ENCODE peak calls at places on chromosome 20, in seven cellular contexts. L is IMR-90, V is A549, D is transverse colon, F is body of pancreas, A is spleen, G is endothelial cell of umbilical vein. K is an unnamed sample. For H3K4me1, the result is how much of the 10 kb centered on the place peaks cover.

GRCh38 chr20:36036688-36037087 is 68.3 kb downstream of the CNBD2 start:
- DNase-seq in L (no peak), V (no peak), D (no peak), F (no peak), A (no peak), G (no peak), K (no peak)

GRCh38 chr20:20037960-20038359 is 14.3 kb downstream of the CRNKL1 start:
- DNase-seq in L (peak), V (no peak), D (no peak), F (no peak), A (no peak), G (peak), K (no peak)

GRCh38 chr20:4195499-4195898 is 180.1 kb upstream of the RNF24 start:
- DNase-seq in L (peak), V (peak), D (no peak), F (peak), A (peak), G (peak), K (no peak)

GRCh38 chr20:13816757-13817156 is 31.9 kb downstream of the NDUFAF5 start:
- DNase-seq in L (no peak), V (no peak), D (no peak), F (no peak), A (no peak), G (no peak), K (no peak)

GRCh38 chr20:46151936-46152335 is 33.8 kb downstream of the CD40 start:
- DNase-seq in L (no peak), V (peak), D (no peak), F (peak), A (peak), G (no peak), K (no peak)

GRCh38 chr20:41446471-41446870 is 79.9 kb upstream of the EMILIN3 start:
- DNase-seq in L (no peak), V (no peak), D (no peak), F (no peak), A (no peak), G (no peak), K (no peak)

GRCh38 chr20:41175727-41176330 is 38.5 kb downstream of the PLCG1 start:
- DNase-seq in L (no peak), V (no peak), D (no peak), F (no peak), A (no peak), G (no peak), K (no peak)

GRCh38 chr20:5971203-5971602 is 20.8 kb downstream of the MCM8 start:
- DNase-seq in L (no peak), V (no peak), D (no peak), F (no peak), A (no peak), G (no peak), K (no peak)

GRCh38 chr20:8721098-8721497 is 347.8 kb upstream of the PLCB4 start:
- DNase-seq in L (peak), V (peak), D (no peak), F (peak), A (no peak), G (peak), K (peak)

GRCh38 chr20:9066196-9066595 is 2.7 kb upstream of the PLCB4 start:
- DNase-seq in L (no peak), V (no peak), D (no peak), F (no peak), A (no peak), G (no peak), K (no peak)

GRCh38 chr20:63939061-63939935 is 16.9 kb downstream of the UCKL1 start:
- DNase-seq in L (no peak), V (no peak), D (no peak), F (no peak), A (peak), G (no peak), K (no peak)

GRCh38 chr20:17648306-17648646 is 33.8 kb downstream of the RRBP1 start:
- DNase-seq in L (no peak), V (no peak), D (no peak), F (peak), A (peak), G (no peak), K (no peak)

GRCh38 chr20:54431545-54431944 is 43.8 kb upstream of the DOK5 start:
- DNase-seq in L (no peak), V (no peak), D (no peak), F (peak), A (no peak), G (no peak), K (no peak)

GRCh38 chr20:58287638-58288037 is 21.9 kb upstream of the RAB22A start:
- DNase-seq in L (no peak), V (no peak), D (no peak), F (no peak), A (no peak), G (peak), K (no peak)

GRCh38 chr20:61932711-61933480 is 132.8 kb downstream of the TAF4 start:
- DNase-seq in L (no peak), V (no peak), D (no peak), F (no peak), A (peak), G (no peak), K (no peak)

GRCh38 chr20:3813758-3814581 is 6.4 kb upstream of the AP5S1 start:
- DNase-seq in L (no peak), V (no peak), D (no peak), F (peak), A (no peak), G (no peak), K (no peak)

GRCh38 chr20:7113577-7114466 is 346.3 kb downstream of the BMP2 start:
- DNase-seq in L (peak), V (peak), D (no peak), F (peak), A (no peak), G (peak), K (no peak)

GRCh38 chr20:51800769-51801219 is 1.5 kb downstream of the SALL4 start:
- DNase-seq in L (no peak), V (peak), D (no peak), F (peak), A (no peak), G (peak), K (peak)

GRCh38 chr20:10877345-10877744 is 203.5 kb upstream of the JAG1 start:
- DNase-seq in L (no peak), V (no peak), D (peak), F (peak), A (no peak), G (no peak), K (no peak)

GRCh38 chr20:45944965-45945677 is 10.6 kb downstream of the PCIF1 start:
- DNase-seq in L (no peak), V (no peak), D (no peak), F (peak), A (no peak), G (no peak), K (no peak)

GRCh38 chr20:34703573-34704176 is 469 bp upstream of the TP53INP2 start:
- DNase-seq in L (peak), V (no peak), D (peak), F (peak), A (no peak), G (peak), K (peak)

GRCh38 chr20:7090753-7091310 is 323.3 kb downstream of the BMP2 start:
- DNase-seq in L (no peak), V (no peak), D (peak), F (no peak), A (no peak), G (no peak), K (no peak)

GRCh38 chr20:51966296-51966971 is 164.1 kb upstream of the SALL4 start:
- DNase-seq in L (peak), V (peak), D (peak), F (peak), A (no peak), G (peak), K (peak)

GRCh38 chr20:46963758-46964181 is 69.1 kb downstream of the EYA2 start:
- DNase-seq in L (peak), V (no peak), D (no peak), F (no peak), A (peak), G (no peak), K (peak)

GRCh38 chr20:16143596-16143995 is 429.7 kb downstream of the KIF16B start:
- DNase-seq in L (no peak), V (no peak), D (no peak), F (no peak), A (no peak), G (no peak), K (no peak)

GRCh38 chr20:57884956-57885355 is 175.1 kb upstream of the PMEPA1 start:
- DNase-seq in L (no peak), V (no peak), D (peak), F (no peak), A (no peak), G (no peak), K (no peak)

GRCh38 chr20:45983279-45983743 is 11.3 kb upstream of the ZNF335 start:
- DNase-seq in L (no peak), V (no peak), D (no peak), F (no peak), A (no peak), G (no peak), K (no peak)

GRCh38 chr20:60297649-60298048 is 339.4 kb downstream of the CDH26 start:
- DNase-seq in L (no peak), V (no peak), D (no peak), F (no peak), A (no peak), G (no peak), K (peak)

GRCh38 chr20:16040742-16041141 is 532.5 kb downstream of the KIF16B start:
- DNase-seq in L (no peak), V (no peak), D (no peak), F (no peak), A (no peak), G (no peak), K (no peak)

GRCh38 chr20:48789185-48789668 is 38.6 kb downstream of the PREX1 start:
- DNase-seq in L (no peak), V (no peak), D (no peak), F (peak), A (peak), G (no peak), K (no peak)

DNA sequence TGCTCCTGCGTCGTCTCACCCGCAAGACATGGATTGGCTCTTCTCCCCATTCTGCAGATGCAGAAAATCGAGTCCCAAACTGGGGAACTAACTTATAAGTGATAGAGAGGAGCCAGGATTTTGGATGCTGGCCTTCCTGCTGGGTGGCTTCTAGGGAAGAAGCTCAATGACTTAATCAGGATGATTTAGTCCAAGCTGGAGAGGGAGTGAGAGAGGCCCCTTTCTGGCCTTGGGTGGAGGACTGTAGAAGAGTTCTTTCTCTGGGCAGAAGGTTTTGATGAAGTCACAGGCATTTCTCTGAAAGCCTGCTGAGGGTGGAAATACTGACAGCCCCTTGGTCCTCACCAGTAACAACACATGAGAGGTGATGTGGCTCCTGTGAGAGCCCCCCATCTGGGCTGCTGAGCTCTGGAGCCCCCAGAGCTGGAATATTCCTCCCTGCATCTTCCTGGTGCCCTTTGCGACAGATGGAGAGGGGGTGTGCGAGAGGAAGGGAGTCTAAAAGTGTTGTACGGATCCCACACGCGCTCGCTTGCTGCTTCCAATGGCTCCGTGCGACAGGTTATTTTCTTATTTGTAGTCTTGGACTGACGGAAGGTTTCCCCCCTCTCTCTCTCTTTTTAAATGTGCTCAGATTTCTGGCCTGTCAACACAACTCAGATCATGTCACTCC is 3.4 kb downstream of the SIRPA start:
- DNase-seq in L (no peak), V (no peak), D (no peak), F (no peak), A (no peak), G (no peak), K (no peak)
- H3K4me1 ChIP-seq in L (under half), V (under half), D (under half), F (under half), A (half or more), G (under half), K (under half)

GRCh38 chr20:44584103-44584690 is 1.8 kb downstream of the PKIG start:
- DNase-seq in L (no peak), V (no peak), D (no peak), F (no peak), A (no peak), G (no peak), K (no peak)

GRCh38 chr20:44586986-44587980 is 4.9 kb downstream of the PKIG start:
- DNase-seq in L (peak), V (no peak), D (no peak), F (no peak), A (no peak), G (peak), K (no peak)

GRCh38 chr20:44589522-44589921 is 7.1 kb downstream of the PKIG start:
- DNase-seq in L (no peak), V (no peak), D (no peak), F (no peak), A (no peak), G (peak), K (no peak)

GRCh38 chr20:44585042-44585968 is 2.9 kb downstream of the PKIG start:
- DNase-seq in L (no peak), V (no peak), D (no peak), F (no peak), A (no peak), G (no peak), K (no peak)

GRCh38 chr20:44586289-44586911 is 4.0 kb downstream of the PKIG start:
- DNase-seq in L (no peak), V (no peak), D (peak), F (no peak), A (peak), G (peak), K (no peak)
- TF ChIP-seq POLR2A in L (no peak), V (no peak), D (no peak), F (no peak), A (no peak), G (no peak), K (no peak)

DNA sequence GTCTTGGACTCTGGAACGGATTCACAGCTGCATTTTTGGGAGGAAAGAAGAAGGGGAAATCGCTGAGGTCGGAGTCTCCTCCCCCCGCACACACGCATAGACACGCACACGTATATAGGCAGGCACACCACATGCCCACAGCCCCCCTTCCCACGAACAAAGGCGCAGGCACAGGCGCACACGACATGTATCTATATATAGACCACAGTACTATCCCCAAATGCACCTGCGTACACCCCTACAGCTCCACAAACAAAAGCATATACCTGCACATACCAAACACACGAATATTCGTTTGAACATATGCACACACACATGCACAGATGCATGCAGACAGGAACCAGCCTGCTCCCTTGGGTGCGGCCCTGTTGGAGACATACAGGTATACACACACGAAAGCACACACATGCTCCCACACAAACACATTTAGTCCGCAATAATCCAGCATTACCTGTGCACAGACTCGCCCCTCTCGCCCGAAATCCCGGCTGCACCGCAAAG is 1.2 kb downstream of the SLC32A1 start:
- DNase-seq in L (no peak), V (no peak), D (no peak), F (no peak), A (no peak), G (no peak), K (no peak)
- H3K4me1 ChIP-seq in L (under half), V (under half), D (under half), F (under half), A (half or more), G (under half), K (under half)

GRCh38 chr20:62935968-62936585 is 1.9 kb upstream of the GID8 start:
- DNase-seq in L (no peak), V (no peak), D (no peak), F (no peak), A (peak), G (no peak), K (no peak)

GRCh38 chr20:62936996-62937352 is 973 bp upstream of the GID8 start:
- DNase-seq in L (peak), V (peak), D (no peak), F (peak), A (no peak), G (peak), K (no peak)

GRCh38 chr20:62940875-62941274 is 2.9 kb downstream of the GID8 start:
- DNase-seq in L (no peak), V (no peak), D (no peak), F (no peak), A (peak), G (no peak), K (no peak)

GRCh38 chr20:62937353-62938104 is 418 bp upstream of the GID8 start:
- DNase-seq in L (peak), V (peak), D (peak), F (peak), A (peak), G (peak), K (peak)

GRCh38 chr20:62938105-62938888 is at the start of gene GID8:
- DNase-seq in L (peak), V (peak), D (peak), F (peak), A (peak), G (peak), K (peak)
- TF ChIP-seq POLR2A in L (no peak), V (no peak), D (no peak), F (no peak), A (no peak), G (no peak), K (no peak)

GRCh38 chr20:25253606-25254275 is 5.9 kb downstream of the PYGB start:
- DNase-seq in L (no peak), V (no peak), D (peak), F (no peak), A (no peak), G (no peak), K (no peak)
- H3K4me1 ChIP-seq in L (under half), V (half or more), D (half or more), F (under half), A (under half), G (under half), K (under half)

DNA sequence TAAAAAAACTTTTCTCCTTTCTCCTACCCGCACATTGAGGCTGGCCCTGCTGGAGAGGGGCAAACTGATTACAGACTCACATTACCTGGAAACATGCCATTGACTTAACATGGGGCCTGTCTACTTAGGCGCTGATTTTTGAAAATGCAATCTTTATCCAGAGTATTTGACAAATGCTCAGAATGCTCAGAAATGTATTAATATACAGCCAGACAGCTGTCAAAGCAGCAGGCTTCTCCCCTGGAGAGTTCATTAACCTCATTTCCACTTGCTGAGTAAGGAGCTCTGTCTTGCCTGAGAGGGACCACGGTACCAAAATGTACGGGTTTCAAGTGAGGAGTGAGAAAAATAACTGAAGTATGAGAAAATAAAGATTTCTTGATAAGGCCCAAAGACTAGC is 95.7 kb downstream of the PAX1 start:
- DNase-seq in L (no peak), V (no peak), D (no peak), F (no peak), A (no peak), G (no peak), K (no peak)
- TF ChIP-seq POLR2A in L (no peak), V (no peak), D (no peak), F (no peak), A (no peak), G (no peak), K (no peak)

GRCh38 chr20:50394569-50394968 is 115.6 kb upstream of the PTPN1 start:
- DNase-seq in L (no peak), V (no peak), D (no peak), F (no peak), A (peak), G (no peak), K (no peak)
- H3K4me1 ChIP-seq in L (under half), V (half or more), D (under half), F (under half), A (under half), G (under half), K (under half)

GRCh38 chr20:31516166-31516565 is 1.9 kb downstream of the HM13 start:
- DNase-seq in L (no peak), V (no peak), D (no peak), F (no peak), A (no peak), G (no peak), K (no peak)

GRCh38 chr20:31515072-31515774 is 981 bp downstream of the HM13 start:
- DNase-seq in L (no peak), V (no peak), D (no peak), F (no peak), A (no peak), G (no peak), K (no peak)

GRCh38 chr20:31515775-31516107 is 1.5 kb downstream of the HM13 start:
- DNase-seq in L (no peak), V (no peak), D (peak), F (peak), A (no peak), G (no peak), K (no peak)

GRCh38 chr20:31516651-31517050 is 2.4 kb downstream of the HM13 start:
- DNase-seq in L (no peak), V (no peak), D (no peak), F (no peak), A (no peak), G (no peak), K (no peak)

GRCh38 chr20:31517373-31517772 is 3.1 kb downstream of the HM13 start:
- DNase-seq in L (peak), V (peak), D (peak), F (peak), A (no peak), G (peak), K (peak)
- TF ChIP-seq POLR2A in L (no peak), V (no peak), D (no peak), F (no peak), A (no peak), G (no peak), K (no peak)

GRCh38 chr20:50282592-50283241 is 92.1 kb downstream of the CEBPB start:
- DNase-seq in L (no peak), V (no peak), D (no peak), F (no peak), A (no peak), G (no peak), K (no peak)

GRCh38 chr20:50279988-50280850 is 89.6 kb downstream of the CEBPB start:
- DNase-seq in L (no peak), V (no peak), D (no peak), F (no peak), A (peak), G (no peak), K (no peak)

GRCh38 chr20:50283370-50283769 is 92.7 kb downstream of the CEBPB start:
- DNase-seq in L (no peak), V (no peak), D (no peak), F (no peak), A (no peak), G (no peak), K (no peak)

GRCh38 chr20:50280851-50281655 is 90.4 kb downstream of the CEBPB start:
- DNase-seq in L (no peak), V (no peak), D (no peak), F (no peak), A (no peak), G (no peak), K (no peak)

GRCh38 chr20:50281831-50282591 is 91.4 kb downstream of the CEBPB start:
- DNase-seq in L (no peak), V (no peak), D (no peak), F (no peak), A (no peak), G (no peak), K (no peak)
- H3K4me1 ChIP-seq in L (under half), V (half or more), D (under half), F (under half), A (half or more), G (under half), K (under half)